ENCODE peak calls at places on chromosome 2, in seven cellular contexts. M, Z, A, Q, V, S and N are unnamed samples.

GRCh38 chr2:31384771-31385276 is 29.7 kb downstream of the XDH start:
- DNase-seq in A (no peak), V (peak), Z (no peak), M (no peak), S (no peak), Q (no peak), N (peak)

GRCh38 chr2:43233218-43234212 is 7.1 kb upstream of the ZFP36L2 start:
- DNase-seq in A (no peak), M (no peak), Q (no peak), S (no peak), Z (no peak), V (no peak), N (no peak)

GRCh38 chr2:27860111-27860510 is 30.1 kb downstream of the RBKS start:
- DNase-seq in Z (no peak), A (no peak), V (peak), S (no peak), M (no peak), Q (no peak), N (peak)

GRCh38 chr2:27645197-27645596 is 16.3 kb downstream of the GPN1 start:
- DNase-seq in M (no peak), S (no peak), Z (no peak), A (no peak), V (no peak), Q (no peak), N (no peak)

GRCh38 chr2:86226069-86226468 is 26.8 kb downstream of the MRPL35 start:
- DNase-seq in Z (no peak), V (no peak), Q (no peak), M (no peak), S (no peak), A (no peak), N (no peak)

GRCh38 chr2:231673348-231673770 is 35.0 kb upstream of the PTMA start:
- DNase-seq in Q (no peak), S (no peak), Z (no peak), A (no peak), V (peak), M (peak), N (no peak)

GRCh38 chr2:142220901-142221300 is 90.1 kb upstream of the LRP1B start:
- DNase-seq in Z (no peak), Q (no peak), M (peak), V (peak), A (no peak), S (no peak), N (no peak)

GRCh38 chr2:171406044-171406443 is 27.7 kb downstream of the METTL8 start:
- DNase-seq in V (no peak), M (no peak), S (no peak), Z (no peak), Q (no peak), A (no peak), N (no peak)

GRCh38 chr2:6960659-6961058 is 43.4 kb downstream of the RNF144A start:
- DNase-seq in A (no peak), S (no peak), M (no peak), Z (no peak), Q (no peak), V (peak), N (no peak)